ENCODE peak calls at places on chromosomes 6 and 20, in ten cellular contexts. F is memory B cell; C is NCI-H1105 treated with DMSO at 0.1 percent for 48 hours; Y is breast epithelium; S is EH; H is posterior cingulate gyrus; P is NCI-H1092 treated with DMSO at 0.1 percent for 48 hours; J is activated CD4-positive, CD25-positive, alpha-beta regulatory T cell treated with anti-CD3 and anti-CD28 coated beads, Interleukin-2, amount 50 U/mL, for 16 hours; A is T-helper 17 cell; Q is NCI-H345. G is an unnamed sample.

GRCh38 chr6:87789198-87789899 is 87.3 kb upstream of the AKIRIN2 start:
- DNase-seq in F (no peak), C (peak; percentile 86), Y (peak; percentile 29), S (peak; percentile 58), H (no peak), P (no peak), J (no peak), A (no peak), Q (no peak), G (no peak)

GRCh38 chr20:63054695-63055240 is 48.0 kb upstream of the BHLHE23 start:
- DNase-seq in F (no peak), C (no peak), Y (no peak), S (no peak), H (no peak), P (no peak), J (no peak), A (no peak), Q (no peak), G (no peak)

GRCh38 chr6:12637960-12638641 is 78.5 kb upstream of the PHACTR1 start:
- DNase-seq in F (peak; percentile 9), C (peak; percentile 51), Y (no peak), S (peak; percentile 88), H (peak; percentile 58), P (peak; percentile 35), J (no peak), A (no peak), Q (peak; percentile 10), G (peak; percentile 33)

GRCh38 chr6:105519954-105520353 is 117.1 kb upstream of the PREP start:
- DNase-seq in F (no peak), C (no peak), Y (no peak), S (peak; percentile 39), H (no peak), P (no peak), J (no peak), A (no peak), Q (no peak), G (no peak)

GRCh38 chr6:45532626-45533258 is 155.0 kb upstream of the SUPT3H start:
- DNase-seq in F (no peak), C (no peak), Y (no peak), S (peak; percentile 29), H (no peak), P (no peak), J (no peak), A (no peak), Q (no peak), G (no peak)

GRCh38 chr6:10759884-10760329 is 12.3 kb downstream of the TMEM14B start:
- DNase-seq in F (no peak), C (no peak), Y (no peak), S (peak; percentile 53), H (no peak), P (no peak), J (no peak), A (no peak), Q (no peak), G (no peak)

GRCh38 chr6:166258854-166259276 is 49.3 kb downstream of the PRR18 start:
- DNase-seq in F (no peak), C (no peak), Y (no peak), S (no peak), H (no peak), P (no peak), J (no peak), A (peak; percentile 28), Q (no peak), G (no peak)

GRCh38 chr20:53922901-53923314 is 147.5 kb downstream of the BCAS1 start:
- DNase-seq in F (peak; percentile 38), C (no peak), Y (no peak), S (no peak), H (no peak), P (no peak), J (no peak), A (no peak), Q (no peak), G (no peak)

GRCh38 chr20:25294459-25295385 is 46.8 kb downstream of the PYGB start:
- DNase-seq in F (peak; percentile 52), C (peak; percentile 32), Y (no peak), S (peak; percentile 66), H (peak; percentile 70), P (peak; percentile 53), J (no peak), A (no peak), Q (peak; percentile 48), G (peak; percentile 45)

GRCh38 chr20:33668087-33668790 is 1.5 kb downstream of the ACTL10 start:
- DNase-seq in F (no peak), C (no peak), Y (no peak), S (no peak), H (peak; percentile 75), P (no peak), J (peak; percentile 64), A (peak; percentile 73), Q (no peak), G (no peak)

GRCh38 chr6:2542858-2543218 is 207.9 kb downstream of the MYLK4 start:
- DNase-seq in F (no peak), C (no peak), Y (no peak), S (peak; percentile 32), H (no peak), P (no peak), J (no peak), A (no peak), Q (no peak), G (no peak)

GRCh38 chr6:125584468-125584939 is 164.9 kb upstream of the HEY2 start:
- DNase-seq in F (no peak), C (no peak), Y (no peak), S (no peak), H (peak; percentile 60), P (no peak), J (no peak), A (no peak), Q (peak; percentile 88), G (no peak)

GRCh38 chr20:64165866-64166600 is 1.8 kb downstream of the MYT1 start:
- DNase-seq in F (no peak), C (no peak), Y (no peak), S (no peak), H (no peak), P (no peak), J (no peak), A (no peak), Q (no peak), G (no peak)

GRCh38 chr6:111990214-111990613 is 63.7 kb upstream of the CCN6 start:
- DNase-seq in F (no peak), C (no peak), Y (no peak), S (no peak), H (no peak), P (no peak), J (no peak), A (no peak), Q (no peak), G (no peak)

GRCh38 chr20:51326241-51326819 is 216.2 kb downstream of the NFATC2 start:
- DNase-seq in F (no peak), C (no peak), Y (no peak), S (peak; percentile 75), H (no peak), P (no peak), J (peak; percentile 14), A (peak; percentile 23), Q (peak; percentile 30), G (peak; percentile 10)